ENCODE peak calls at places on chromosome 14, in four cellular contexts. E is CD8-positive, alpha-beta T cell; I is upper lobe of right lung; X is psoas muscle. G is an unnamed sample.

GRCh38 chr14:34650786-34651584 is 21.0 kb upstream of the SNX6 start:
- DNase-seq in X (peak), E (no peak), I (no peak), G (no peak)

GRCh38 chr14:89221109-89221508 is 195.9 kb downstream of the FOXN3 start:
- DNase-seq in I (no peak), X (no peak), E (no peak), G (no peak)

GRCh38 chr14:74552623-74553022 is 59.1 kb downstream of the ISCA2 start:
- DNase-seq in X (peak), E (no peak), I (peak), G (peak)

GRCh38 chr14:63544641-63545234 is 1.6 kb upstream of the PPP2R5E start:
- DNase-seq in E (no peak), X (no peak), I (no peak), G (no peak)

GRCh38 chr14:93994919-93995682 is 2.0 kb upstream of the CCDC197 start:
- DNase-seq in E (no peak), I (no peak), X (peak), G (no peak)

GRCh38 chr14:66600416-66600815 is 92.5 kb downstream of the GPHN start:
- DNase-seq in X (no peak), E (no peak), I (no peak), G (no peak)

GRCh38 chr14:51448831-51449665 is 202.7 kb upstream of the FRMD6 start:
- DNase-seq in I (no peak), E (no peak), X (no peak), G (no peak)

GRCh38 chr14:85471156-85471555 is 58.8 kb upstream of the FLRT2 start:
- DNase-seq in E (no peak), X (no peak), I (no peak), G (no peak)

DNA sequence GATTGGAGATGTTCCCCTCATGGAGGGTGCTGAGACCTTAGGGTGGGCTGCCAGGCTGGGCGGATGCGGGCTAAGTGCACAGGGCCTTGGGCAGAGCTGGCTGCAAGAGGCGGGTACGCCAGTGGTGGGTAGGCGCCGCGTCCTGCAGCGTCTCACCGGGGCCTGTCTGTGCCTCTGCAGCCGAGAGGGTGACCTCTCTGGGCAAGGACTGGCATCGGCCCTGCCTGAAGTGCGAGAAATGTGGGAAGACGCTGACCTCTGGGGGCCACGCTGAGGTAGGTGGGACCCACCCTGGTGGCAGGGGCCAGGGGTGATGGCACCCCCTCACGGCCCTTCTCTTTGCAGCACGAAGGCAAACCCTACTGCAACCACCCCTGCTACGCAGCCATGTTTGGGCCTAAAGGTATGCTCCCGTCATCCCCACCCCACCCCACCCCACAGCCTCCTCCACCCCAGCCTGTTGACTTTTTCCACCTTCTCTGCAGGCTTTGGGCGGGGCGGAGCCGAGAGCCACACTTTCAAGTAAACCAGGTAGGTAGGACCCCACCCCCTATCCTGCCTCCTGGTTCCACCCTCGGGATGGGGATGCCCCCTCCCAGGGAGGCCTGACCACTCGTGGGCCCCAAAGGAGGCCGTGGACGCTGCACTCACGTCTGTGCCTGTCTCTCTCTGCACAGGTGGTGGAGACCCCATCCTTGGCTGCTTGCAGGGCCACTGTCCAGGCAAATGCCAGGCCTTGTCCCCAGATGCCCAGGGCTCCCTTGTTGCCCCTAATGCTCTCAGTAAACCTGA is 1.5 kb downstream of the CRIP1 start:
- DNase-seq in E (no peak), I (no peak), X (peak), G (no peak)
- TF ChIP-seq CTCF in E (no peak), I (peak), X (no peak), G (no peak)

DNA sequence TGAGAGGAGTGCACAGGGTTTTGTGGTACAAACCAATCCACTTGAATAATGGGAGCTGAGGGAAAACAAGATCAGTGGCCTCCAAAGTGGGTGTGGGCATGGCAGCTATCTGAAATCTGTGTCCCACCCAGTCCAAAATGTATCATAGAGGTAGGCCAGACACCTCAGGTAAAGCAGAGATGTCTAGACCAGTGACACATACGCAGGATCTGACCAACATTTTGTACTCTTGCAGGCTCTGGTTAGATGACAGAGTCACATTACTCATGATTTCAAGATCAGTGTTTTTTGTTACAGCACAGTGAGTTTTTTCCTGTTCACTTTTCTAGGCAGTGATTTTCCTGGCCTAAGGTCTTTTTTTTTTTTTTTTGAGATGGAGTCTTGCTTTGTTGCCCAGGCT is 211.8 kb downstream of the PCNX1 start:
- DNase-seq in E (no peak), I (no peak), X (no peak), G (no peak)
- H3K27ac ChIP-seq in E (no peak), I (no peak), X (no peak), G (no peak)

DNA sequence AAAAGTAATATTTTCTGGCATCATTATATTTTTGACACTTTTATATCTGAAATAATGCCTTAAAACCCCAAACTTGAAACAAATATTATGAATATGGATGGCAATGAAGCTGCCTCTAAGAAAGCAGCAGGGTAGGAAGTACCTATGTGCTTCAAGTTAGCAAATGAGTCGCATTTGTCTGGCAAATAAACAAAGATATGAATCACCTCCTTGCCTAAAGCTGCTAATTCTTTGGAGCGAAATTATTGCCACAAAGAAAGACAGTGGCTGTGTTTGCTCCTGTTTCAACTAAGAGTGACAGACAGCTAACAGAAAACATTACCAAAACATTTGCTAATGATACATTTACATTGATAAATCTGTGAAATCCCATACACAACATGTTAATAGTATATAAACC is 854.9 kb downstream of the RPS29 start:
- DNase-seq in X (no peak), I (no peak), E (no peak), G (no peak)
- TF ChIP-seq CTCF in X (no peak), I (no peak), E (no peak), G (no peak)

GRCh38 chr14:100906420-100906819 is 2.9 kb upstream of the RTL1 start:
- DNase-seq in E (no peak), I (no peak), X (no peak), G (peak)
- H3K27ac ChIP-seq in E (no peak), I (no peak), X (no peak), G (no peak)

DNA sequence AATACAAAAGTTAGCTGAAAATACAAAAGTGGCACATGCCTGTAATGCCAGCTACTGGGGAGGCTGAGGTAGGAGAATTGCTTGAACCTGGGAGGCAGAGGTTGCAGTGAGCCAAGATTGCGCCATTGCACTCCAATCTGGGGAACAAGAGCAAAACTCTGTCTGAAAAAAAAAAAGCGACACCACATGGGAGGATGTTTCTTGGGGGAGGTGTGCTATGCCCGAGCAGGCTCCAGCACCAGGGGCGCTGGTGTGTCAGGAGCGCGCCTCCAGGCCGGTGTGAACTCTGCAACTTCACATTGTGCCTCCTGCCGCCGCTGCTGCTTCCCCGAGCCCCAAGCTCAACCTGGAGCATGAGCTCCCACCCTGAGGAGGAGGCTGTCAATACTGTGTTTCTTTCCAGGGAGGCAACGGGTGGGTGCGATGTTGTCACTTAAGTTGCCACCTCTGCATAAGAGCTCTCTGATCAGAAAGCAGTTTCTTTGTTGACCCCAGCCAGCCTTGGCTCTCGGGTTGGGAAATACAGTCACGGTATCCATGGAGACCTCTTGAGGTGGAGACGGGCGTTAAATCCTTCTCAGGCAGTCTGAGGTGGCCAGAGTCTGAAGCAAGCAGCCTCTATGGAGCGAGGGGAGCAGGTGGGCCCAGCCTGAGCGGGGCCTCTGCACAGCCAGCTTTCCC is 18.9 kb downstream of the DEGS2 start:
- DNase-seq in X (no peak), E (no peak), I (peak), G (no peak)
- TF ChIP-seq CTCF in X (no peak), E (no peak), I (peak), G (peak)

DNA sequence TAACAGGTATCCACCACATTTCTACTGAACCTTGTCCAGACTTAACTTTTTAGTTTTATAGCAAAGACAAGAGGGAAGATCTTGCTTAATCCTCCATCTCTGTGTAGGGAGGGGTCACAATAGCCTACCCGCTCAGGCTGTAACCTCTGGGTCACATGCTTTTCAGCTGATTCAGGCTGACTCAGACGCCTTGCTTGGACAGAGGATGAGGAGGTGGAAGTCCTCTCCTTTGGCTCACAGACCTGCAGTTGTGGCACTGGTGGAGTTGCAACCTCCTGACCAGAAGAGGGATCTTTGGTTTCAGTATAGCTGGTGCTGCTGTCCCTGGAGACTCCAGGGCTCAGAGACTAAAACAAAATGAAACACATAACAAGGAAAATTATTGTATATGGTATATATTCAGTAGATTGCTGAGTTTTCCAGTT is 16.2 kb downstream of the ACIN1 start:
- DNase-seq in X (peak), E (no peak), I (no peak), G (peak)
- H3K27ac ChIP-seq in X (peak), E (no peak), I (peak), G (peak)

DNA sequence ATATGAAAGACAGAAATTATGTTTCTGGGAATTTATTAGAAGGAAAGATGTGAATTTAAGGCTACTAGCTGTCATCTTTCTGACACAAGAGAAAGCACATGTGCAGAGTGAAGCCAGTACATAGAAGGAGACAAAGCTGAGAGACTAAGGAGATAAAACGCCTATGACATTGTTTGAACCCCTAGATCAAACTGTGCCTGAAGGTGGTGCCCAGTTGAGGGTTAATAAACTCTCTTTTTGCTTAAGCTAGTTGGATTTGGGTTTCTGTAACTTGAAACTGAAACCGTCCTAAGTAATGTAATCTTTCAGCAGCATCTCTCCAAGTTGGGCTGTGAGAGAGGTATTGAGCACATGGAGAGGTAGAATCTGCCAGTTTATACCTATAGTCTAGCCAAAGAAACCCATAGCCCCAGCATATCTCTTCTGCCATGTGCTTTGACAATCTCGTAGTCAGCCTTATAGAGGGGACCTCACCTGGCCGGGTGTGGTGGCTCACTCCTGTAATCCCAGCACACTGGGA is 84.2 kb downstream of the LRRC74A start:
- DNase-seq in I (no peak), E (no peak), X (no peak), G (no peak)
- TF ChIP-seq CTCF in I (no peak), E (no peak), X (no peak), G (no peak)

DNA sequence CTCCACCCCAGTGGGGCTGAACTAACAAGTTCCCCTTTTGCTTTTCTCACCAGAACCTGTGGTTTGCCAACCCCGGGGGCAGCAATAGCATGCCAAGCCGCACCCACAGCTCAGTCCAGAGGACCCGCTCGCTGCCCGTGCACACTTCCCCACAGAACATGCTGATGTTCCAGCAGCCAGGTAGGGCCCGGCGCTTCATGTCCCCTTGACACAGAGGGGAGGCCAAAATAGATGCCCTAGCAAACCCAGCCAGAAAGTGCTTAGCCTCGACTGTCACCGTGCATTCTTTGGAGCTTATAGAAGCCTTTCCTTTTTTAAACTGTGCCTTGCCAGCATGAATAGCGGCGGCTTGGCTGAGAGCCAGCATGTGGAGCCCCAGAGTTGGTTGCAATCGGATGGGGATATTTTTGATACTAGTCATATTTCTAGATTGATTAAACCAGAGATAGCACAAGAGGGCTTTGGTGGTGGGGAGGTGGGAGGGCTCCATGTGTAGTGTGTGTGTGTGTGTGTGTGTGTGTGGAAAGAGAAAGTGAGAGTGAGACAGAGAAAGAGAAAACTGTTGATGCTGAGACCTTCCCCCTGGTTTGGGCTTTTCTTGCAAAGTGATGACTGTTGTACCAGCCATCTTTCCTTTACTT is 126.1 kb downstream of the GCH1 start:
- DNase-seq in I (peak), X (peak), E (no peak), G (peak)
- H3K27ac ChIP-seq in I (no peak), X (peak), E (no peak), G (no peak)

G was measured in lower lobe of right lung.